ENCODE peak calls at places on chromosomes 7 and 10, in eight cellular contexts. V is HepG2, R is heart left ventricle, O is IMR-90, E is aorta, J is keratinocyte, G is spleen, K is NT2/D1. N is an unnamed sample. For H3K4me1, the result is how much of the 10 kb centered on the place peaks cover.

GRCh38 chr10:132058111-132058745 is 7.5 kb upstream of the JAKMIP3 start:
- DNase-seq in O (no peak), R (no peak), K (no peak), V (no peak), J (no peak), E (peak), G (peak), N (no peak)

GRCh38 chr7:8511810-8512209 is 78.4 kb downstream of the NXPH1 start:
- DNase-seq in O (no peak), K (no peak), V (no peak), G (no peak), J (no peak), R (peak), E (no peak), N (no peak)

GRCh38 chr10:17647316-17647715 is 3.4 kb downstream of the STAM start:
- DNase-seq in R (peak), K (no peak), O (no peak), V (no peak), J (no peak), G (no peak), E (no peak), N (no peak)

GRCh38 chr10:99621454-99622246 is 1.4 kb upstream of the SLC25A28 start:
- DNase-seq in J (peak), E (no peak), V (no peak), K (no peak), O (no peak), R (no peak), G (peak), N (no peak)

GRCh38 chr10:26323219-26323618 is 106.6 kb downstream of the GAD2 start:
- DNase-seq in G (no peak), E (no peak), R (no peak), K (no peak), O (no peak), V (no peak), J (no peak), N (no peak)

GRCh38 chr10:26573674-26574073 is 123.8 kb upstream of the PDSS1 start:
- DNase-seq in E (no peak), K (no peak), J (no peak), V (no peak), O (no peak), G (no peak), R (no peak), N (no peak)

GRCh38 chr7:154720016-154720415 is 282.9 kb downstream of the PAXIP1 start:
- DNase-seq in E (no peak), K (no peak), G (no peak), R (no peak), J (no peak), O (no peak), V (no peak), N (no peak)

GRCh38 chr10:117757121-117757795 is 214.7 kb downstream of the EMX2 start:
- DNase-seq in K (no peak), G (no peak), J (no peak), E (no peak), V (no peak), R (no peak), O (no peak), N (no peak)

GRCh38 chr7:904847-905246 is 28.5 kb downstream of the GET4 start:
- DNase-seq in O (peak), G (no peak), J (no peak), R (no peak), V (no peak), K (no peak), E (no peak), N (no peak)

GRCh38 chr10:110774069-110775021 is 97.4 kb upstream of the PDCD4 start:
- DNase-seq in K (no peak), V (peak), R (no peak), O (peak), G (no peak), E (no peak), J (peak), N (peak)

GRCh38 chr10:61901829-61902447 is 439 bp downstream of the ARID5B start:
- DNase-seq in K (no peak), G (no peak), V (no peak), J (no peak), E (no peak), O (no peak), R (no peak), N (peak)

GRCh38 chr10:76245951-76246495 is 814.6 kb downstream of the LRMDA start:
- DNase-seq in R (no peak), J (no peak), G (no peak), O (no peak), V (no peak), E (no peak), K (no peak), N (no peak)

GRCh38 chr7:123494193-123494796 is 40.1 kb downstream of the IQUB start:
- DNase-seq in G (no peak), J (no peak), R (no peak), V (peak), E (no peak), O (peak), K (no peak), N (peak)

GRCh38 chr7:139914306-139914747 is 85.3 kb downstream of the TBXAS1 start:
- DNase-seq in J (no peak), E (peak), V (no peak), G (no peak), R (no peak), K (no peak), O (peak), N (no peak)

GRCh38 chr7:10802526-10802925 is 171.1 kb upstream of the PHF14 start:
- DNase-seq in O (peak), V (no peak), G (no peak), E (no peak), R (no peak), J (peak), K (no peak), N (no peak)

GRCh38 chr10:17229967-17230682 is 2.1 kb downstream of the VIM start:
- DNase-seq in G (peak), R (peak), V (no peak), E (peak), O (peak), K (no peak), J (no peak), N (peak)

GRCh38 chr10:77478248-77478963 is 159.2 kb downstream of the KCNMA1 start:
- DNase-seq in K (no peak), E (no peak), J (peak), G (no peak), V (no peak), O (peak), R (no peak), N (no peak)

GRCh38 chr7:17369686-17370426 is 71.4 kb downstream of the AHR start:
- DNase-seq in G (no peak), K (no peak), O (peak), E (no peak), J (peak), V (peak), R (no peak), N (peak)

GRCh38 chr10:117419921-117420320 is 44.7 kb upstream of the PDZD8 start:
- DNase-seq in K (no peak), O (no peak), G (no peak), J (no peak), E (no peak), R (no peak), V (no peak), N (no peak)

GRCh38 chr10:92180326-92180881 is 110.5 kb downstream of the CPEB3 start:
- DNase-seq in K (no peak), O (no peak), V (no peak), J (no peak), R (no peak), E (no peak), G (no peak), N (no peak)

GRCh38 chr10:93568105-93568390 is 1.6 kb downstream of the FFAR4 start:
- DNase-seq in J (no peak), R (no peak), O (no peak), G (no peak), V (no peak), E (no peak), K (no peak), N (no peak)

GRCh38 chr10:77744249-77744648 is 106.6 kb upstream of the KCNMA1 start:
- DNase-seq in K (no peak), R (no peak), O (no peak), E (no peak), V (no peak), G (no peak), J (peak), N (no peak)

GRCh38 chr10:107653832-107654287 is 489.4 kb upstream of the SORCS1 start:
- DNase-seq in K (no peak), R (no peak), O (peak), G (no peak), E (no peak), J (no peak), V (no peak), N (peak)

GRCh38 chr7:38542156-38542555 is 89.0 kb downstream of the AMPH start:
- DNase-seq in G (no peak), E (no peak), K (no peak), V (no peak), R (no peak), J (no peak), O (peak), N (no peak)

GRCh38 chr7:92808006-92808405 is 28.4 kb downstream of the CDK6 start:
- DNase-seq in V (no peak), J (no peak), E (no peak), O (peak), K (no peak), G (no peak), R (no peak), N (no peak)
- H3K4me1 ChIP-seq in V (half or more), J (under half), E (under half), O (under half), K (under half), G (under half), R (under half), N (under half)

GRCh38 chr10:3961082-3961481 is 176.1 kb upstream of the KLF6 start:
- DNase-seq in V (no peak), R (no peak), E (no peak), J (no peak), O (no peak), K (no peak), G (no peak), N (peak)
- H3K4me3 ChIP-seq in V (no peak), R (no peak), E (no peak), J (no peak), O (no peak), K (no peak), G (no peak), N (no peak)

GRCh38 chr10:11208243-11208642 is 190.6 kb downstream of the CELF2 start:
- DNase-seq in E (no peak), R (no peak), V (no peak), J (no peak), K (no peak), G (no peak), O (no peak), N (no peak)

GRCh38 chr10:11208908-11209809 is 191.5 kb downstream of the CELF2 start:
- DNase-seq in K (no peak), J (no peak), V (no peak), R (no peak), G (no peak), O (no peak), E (no peak), N (no peak)

GRCh38 chr10:11207276-11207809 is 189.7 kb downstream of the CELF2 start:
- DNase-seq in J (no peak), G (no peak), E (no peak), K (no peak), R (no peak), V (no peak), O (no peak), N (no peak)

GRCh38 chr10:11210211-11210922 is 192.7 kb downstream of the CELF2 start:
- DNase-seq in R (peak), J (no peak), O (no peak), E (no peak), V (no peak), G (no peak), K (no peak), N (peak)

DNA sequence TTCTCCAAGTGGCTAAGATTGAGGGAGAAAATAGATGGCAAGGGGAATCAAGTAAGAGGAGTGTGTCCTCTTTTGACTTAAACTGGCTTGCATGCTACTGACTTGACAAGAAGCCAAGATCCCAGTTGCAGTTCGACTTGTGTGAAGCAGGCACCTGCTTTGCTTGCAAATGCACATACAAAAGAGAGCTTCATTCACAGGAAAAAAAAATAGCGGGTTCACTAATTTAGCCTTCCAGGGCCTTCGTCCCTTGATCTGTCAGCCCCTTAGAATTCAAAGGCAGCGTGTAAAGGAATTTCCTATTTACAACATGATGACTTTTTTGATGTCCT is 192.1 kb downstream of the CELF2 start:
- DNase-seq in G (no peak), E (no peak), J (no peak), R (no peak), O (no peak), K (no peak), V (no peak), N (no peak)
- H3K4me1 ChIP-seq in G (under half), E (under half), J (under half), R (under half), O (under half), K (under half), V (under half), N (under half)

GRCh38 chr7:132318338-132319318 is 257.6 kb downstream of the PLXNA4 start:
- DNase-seq in J (peak), R (peak), V (peak), O (peak), G (peak), E (peak), K (peak), N (peak)
- H3K4me3 ChIP-seq in J (no peak), R (no peak), V (no peak), O (no peak), G (no peak), E (no peak), K (peak), N (no peak)

DNA sequence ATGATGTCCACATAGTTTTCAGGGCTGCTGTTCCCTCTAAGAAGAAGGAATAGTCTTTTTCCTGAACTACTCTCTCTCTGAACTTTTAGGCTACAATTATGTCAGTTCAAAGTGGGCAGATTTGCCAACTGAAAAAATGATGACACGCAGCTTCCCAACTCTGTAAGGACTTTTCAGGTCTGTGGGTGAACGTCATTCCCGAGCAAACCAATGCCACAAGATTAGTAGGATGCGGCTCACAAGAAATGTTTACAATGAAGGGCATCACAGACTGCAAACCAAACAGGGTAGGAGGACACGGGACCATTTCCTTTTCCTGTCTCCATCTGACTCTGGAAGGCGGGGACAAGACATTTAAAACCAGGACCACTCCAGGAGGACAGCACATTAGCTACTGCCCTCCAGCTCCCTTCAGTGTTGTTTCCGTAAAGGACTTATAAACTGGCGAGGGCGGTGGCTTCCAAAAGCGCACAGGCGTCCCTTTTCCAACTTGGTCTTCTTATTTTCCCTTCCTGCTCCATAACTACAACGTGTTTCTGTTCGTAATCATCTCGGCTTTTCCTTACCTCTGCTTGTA is 539 bp upstream of the MKLN1 start:
- DNase-seq in K (no peak), R (no peak), V (peak), G (no peak), E (no peak), J (no peak), O (peak), N (no peak)
- H3K4me1 ChIP-seq in K (under half), R (under half), V (half or more), G (under half), E (under half), J (under half), O (under half), N (under half)

GRCh38 chr10:3128379-3129130 is 44.0 kb downstream of the PITRM1 start:
- DNase-seq in G (no peak), K (no peak), R (no peak), O (no peak), E (no peak), J (no peak), V (no peak), N (no peak)

GRCh38 chr10:3126249-3126648 is 46.3 kb downstream of the PITRM1 start:
- DNase-seq in G (no peak), E (no peak), R (peak), V (no peak), J (no peak), O (no peak), K (no peak), N (no peak)

GRCh38 chr10:3126741-3127342 is 45.7 kb downstream of the PITRM1 start:
- DNase-seq in J (peak), O (no peak), V (no peak), E (no peak), R (peak), K (no peak), G (no peak), N (peak)

GRCh38 chr10:3129581-3130340 is 42.8 kb downstream of the PITRM1 start:
- DNase-seq in K (no peak), V (no peak), J (no peak), R (no peak), O (no peak), G (no peak), E (no peak), N (no peak)

DNA sequence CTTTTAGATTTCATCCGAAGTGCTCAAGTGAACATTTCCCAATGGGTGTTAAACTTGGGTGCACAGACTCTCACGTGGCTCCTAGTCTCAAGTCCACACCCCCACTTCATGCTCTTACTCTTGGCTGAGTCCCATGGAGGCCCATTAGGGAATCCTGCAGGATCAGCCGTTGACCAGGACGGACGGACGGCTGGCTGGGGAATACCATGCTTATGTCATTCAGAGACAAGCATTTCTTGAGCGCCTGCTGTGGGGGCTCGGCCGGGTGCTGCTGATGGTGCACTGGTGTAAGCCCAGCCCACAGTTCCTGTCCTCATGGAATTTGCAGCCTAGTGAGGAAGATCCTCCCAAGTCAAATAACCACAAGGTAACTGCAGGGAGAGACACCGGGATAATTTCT is 44.7 kb downstream of the PITRM1 start:
- DNase-seq in E (no peak), R (no peak), G (no peak), K (no peak), V (no peak), O (no peak), J (no peak), N (no peak)
- H3K4me3 ChIP-seq in E (no peak), R (no peak), G (no peak), K (no peak), V (no peak), O (no peak), J (no peak), N (no peak)

GRCh38 chr7:148291799-148292198 is 298.8 kb upstream of the C7orf33 start:
- DNase-seq in R (no peak), O (no peak), K (no peak), G (no peak), E (no peak), V (no peak), J (no peak), N (no peak)
- H3K4me1 ChIP-seq in R (under half), O (under half), K (under half), G (under half), E (under half), V (under half), J (under half), N (under half)

GRCh38 chr7:50303894-50304157 is 690 bp upstream of the IKZF1 start:
- DNase-seq in K (no peak), R (no peak), V (no peak), O (no peak), J (no peak), G (peak), E (no peak), N (no peak)

GRCh38 chr7:50305697-50306300 is 1.3 kb downstream of the IKZF1 start:
- DNase-seq in J (no peak), K (no peak), E (no peak), O (no peak), G (no peak), R (no peak), V (no peak), N (no peak)

GRCh38 chr7:50303082-50303893 is 1.2 kb upstream of the IKZF1 start:
- DNase-seq in O (no peak), R (no peak), J (no peak), V (no peak), K (no peak), E (no peak), G (peak), N (no peak)

GRCh38 chr7:50304911-50305621 is 550 bp downstream of the IKZF1 start:
- DNase-seq in G (peak), K (no peak), R (no peak), J (no peak), V (no peak), O (no peak), E (no peak), N (peak)

GRCh38 chr7:50304158-50304910 is at the start of gene IKZF1:
- DNase-seq in O (no peak), E (peak), V (no peak), K (no peak), R (peak), G (peak), J (no peak), N (no peak)
- H3K4me3 ChIP-seq in O (no peak), E (no peak), V (no peak), K (peak), R (peak), G (peak), J (peak), N (peak)

DNA sequence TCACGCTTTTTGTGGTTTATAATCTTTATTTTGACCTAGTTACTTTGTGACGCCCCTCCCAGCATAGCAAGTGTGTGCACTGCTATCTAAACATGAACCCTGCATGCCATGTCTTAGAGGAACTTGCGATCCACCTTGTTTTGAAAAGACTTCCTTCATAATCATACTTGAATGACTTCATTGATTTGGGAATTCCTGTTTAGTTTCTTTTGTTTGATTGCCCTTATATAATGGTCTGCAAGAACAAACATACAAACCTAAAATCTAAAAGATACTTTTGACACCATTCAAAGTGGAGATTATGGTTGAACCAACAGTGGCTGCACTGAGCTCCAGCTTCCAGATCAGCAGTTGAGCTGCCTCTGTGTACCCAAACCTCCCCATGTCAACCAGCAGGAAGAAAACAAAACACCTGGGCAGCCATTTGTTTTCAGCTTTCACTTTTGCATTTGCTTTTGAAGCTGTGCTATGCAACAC is 132.6 kb downstream of the CELF2 start:
- DNase-seq in V (no peak), O (no peak), E (no peak), J (no peak), R (no peak), K (no peak), G (no peak), N (peak)
- H3K4me1 ChIP-seq in V (under half), O (under half), E (under half), J (under half), R (under half), K (under half), G (under half), N (under half)

GRCh38 chr7:46007194-46007593 is 86.1 kb upstream of the IGFBP3 start:
- DNase-seq in V (no peak), O (peak), R (no peak), J (no peak), G (no peak), K (no peak), E (no peak), N (no peak)

GRCh38 chr7:46007990-46008643 is 87.0 kb upstream of the IGFBP3 start:
- DNase-seq in K (no peak), R (no peak), V (no peak), E (no peak), J (no peak), O (no peak), G (no peak), N (peak)

GRCh38 chr7:46011059-46011458 is 90.0 kb upstream of the IGFBP3 start:
- DNase-seq in G (no peak), V (no peak), O (no peak), K (no peak), E (no peak), J (no peak), R (no peak), N (no peak)

GRCh38 chr7:46015107-46015868 is 94.2 kb upstream of the IGFBP3 start:
- DNase-seq in G (no peak), E (peak), V (peak), R (peak), K (peak), J (no peak), O (peak), N (peak)

GRCh38 chr7:46011501-46011900 is 90.4 kb upstream of the IGFBP3 start:
- DNase-seq in K (no peak), V (no peak), R (no peak), E (no peak), O (no peak), G (no peak), J (no peak), N (no peak)
- H3K4me3 ChIP-seq in K (no peak), V (no peak), R (no peak), E (no peak), O (no peak), G (no peak), J (no peak), N (no peak)

N was measured in small intestine.